ENCODE peak calls at places on chromosomes 3 and 15, in eight cellular contexts. M is CMK; V is activated CD4-positive, alpha-beta T cell treated with anti-CD3 and anti-CD28 coated beads for 1 hour; B is stimulated activated CD4-positive, alpha-beta T cell treated with anti-CD3 and anti-CD28 coated beads, Interleukin-1b, Interleukin-23, amount 100 ng/mL, for 1 hour; U is left cardiac atrium; N is K562; O is SW480; C is brain microvascular endothelial cell. L is an unnamed sample.

GRCh38 chr15:47908950-47909670 is 191.8 kb downstream of the SEMA6D start:
- DNase-seq in M (no peak), V (no peak), B (no peak), U (no peak), N (no peak), O (no peak), C (no peak), L (no peak)

GRCh38 chr15:101411085-101411484 is 78.4 kb downstream of the PCSK6 start:
- DNase-seq in M (no peak), V (no peak), B (no peak), U (no peak), N (no peak), O (no peak), C (no peak), L (no peak)

GRCh38 chr3:85360742-85361387 is 402.1 kb downstream of the CADM2 start:
- DNase-seq in M (no peak), V (no peak), B (no peak), U (peak), N (no peak), O (peak), C (peak), L (peak)

GRCh38 chr3:38583688-38584087 is 65.8 kb downstream of the SCN5A start:
- DNase-seq in M (no peak), V (no peak), B (no peak), U (no peak), N (no peak), O (no peak), C (no peak), L (no peak)

GRCh38 chr15:63476229-63476632 is 28.2 kb upstream of the USP3 start:
- DNase-seq in M (no peak), V (no peak), B (no peak), U (no peak), N (no peak), O (peak), C (peak), L (peak)

GRCh38 chr3:179026636-179027035 is 45.0 kb downstream of the ZMAT3 start:
- DNase-seq in M (no peak), V (no peak), B (no peak), U (no peak), N (no peak), O (no peak), C (peak), L (peak)

GRCh38 chr15:65368646-65369045 is 9.2 kb downstream of the IGDCC3 start:
- DNase-seq in M (no peak), V (no peak), B (no peak), U (no peak), N (no peak), O (no peak), C (no peak), L (no peak)

GRCh38 chr3:177136715-177137114 is 60.6 kb downstream of the TBL1XR1 start:
- DNase-seq in M (no peak), V (no peak), B (no peak), U (no peak), N (no peak), O (no peak), C (no peak), L (no peak)

GRCh38 chr15:89528757-89529352 is 32.5 kb upstream of the RHCG start:
- DNase-seq in M (no peak), V (no peak), B (no peak), U (no peak), N (no peak), O (no peak), C (no peak), L (no peak)

GRCh38 chr3:71628571-71628970 is 45.0 kb upstream of the FOXP1 start:
- DNase-seq in M (no peak), V (no peak), B (no peak), U (no peak), N (no peak), O (no peak), C (no peak), L (no peak)

GRCh38 chr15:93327364-93327763 is 238.4 kb upstream of the RGMA start:
- DNase-seq in M (no peak), V (no peak), B (no peak), U (no peak), N (no peak), O (no peak), C (no peak), L (no peak)

GRCh38 chr15:67174864-67175573 is 79.4 kb downstream of the AAGAB start:
- DNase-seq in M (no peak), V (no peak), B (no peak), U (no peak), N (no peak), O (peak), C (no peak), L (no peak)

GRCh38 chr3:195754141-195754540 is 33.4 kb downstream of the MUC20 start:
- DNase-seq in M (no peak), V (no peak), B (no peak), U (peak), N (no peak), O (no peak), C (no peak), L (no peak)

GRCh38 chr3:139020036-139020867 is 474 bp downstream of the PRR23B start:
- DNase-seq in M (no peak), V (no peak), B (no peak), U (no peak), N (no peak), O (no peak), C (no peak), L (no peak)

GRCh38 chr3:17025594-17026139 is 140.9 kb downstream of the PLCL2 start:
- DNase-seq in M (no peak), V (no peak), B (no peak), U (no peak), N (no peak), O (no peak), C (no peak), L (no peak)

GRCh38 chr3:168801792-168802191 is 706.1 kb upstream of the GOLIM4 start:
- DNase-seq in M (no peak), V (no peak), B (no peak), U (no peak), N (no peak), O (no peak), C (peak), L (peak)

GRCh38 chr3:157464283-157464682 is 27.6 kb downstream of the PTX3 start:
- DNase-seq in M (no peak), V (no peak), B (no peak), U (no peak), N (no peak), O (no peak), C (peak), L (no peak)

GRCh38 chr15:45801543-45801942 is 166.7 kb downstream of the SQOR start:
- DNase-seq in M (no peak), V (no peak), B (no peak), U (no peak), N (no peak), O (no peak), C (no peak), L (peak)